ENCODE peak calls at places on chromosomes 5 and 9, in seven cellular contexts. Y is ovary, T is mesenchymal stem cell, Q is left ventricle myocardium inferior, E is osteoblast, Z is MM.1S, P is cardiac muscle cell. W is an unnamed sample. For H3K4me1 and H3K9me3, the result is how much of the 10 kb centered on the place peaks cover.

GRCh38 chr5:78361226-78361993 is 993 bp downstream of the SCAMP1 start:
- DNase-seq in Y (peak), T (peak), Q (peak), E (peak), Z (peak), P (peak), W (peak)

GRCh38 chr5:2201011-2201410 is 318.3 kb upstream of the IRX4 start:
- DNase-seq in Y (no peak), T (no peak), Q (no peak), E (no peak), Z (no peak), P (no peak), W (no peak)

GRCh38 chr9:91787931-91788330 is 162.1 kb downstream of the ROR2 start:
- DNase-seq in Y (no peak), T (no peak), Q (no peak), E (no peak), Z (no peak), P (no peak), W (no peak)

GRCh38 chr9:131609116-131609830 is 64.0 kb downstream of the PRRT1B start:
- DNase-seq in Y (peak), T (peak), Q (peak), E (peak), Z (no peak), P (no peak), W (no peak)

GRCh38 chr5:151295138-151295537 is 8.4 kb downstream of the SLC36A3 start:
- DNase-seq in Y (no peak), T (no peak), Q (no peak), E (no peak), Z (no peak), P (no peak), W (no peak)

GRCh38 chr5:2888520-2889060 is 137.1 kb upstream of the IRX2 start:
- DNase-seq in Y (no peak), T (no peak), Q (no peak), E (no peak), Z (no peak), P (no peak), W (no peak)

GRCh38 chr9:70006299-70006698 is 37.3 kb upstream of the MAMDC2 start:
- DNase-seq in Y (no peak), T (no peak), Q (no peak), E (no peak), Z (no peak), P (no peak), W (no peak)

GRCh38 chr9:107674937-107675277 is 185.3 kb upstream of the KLF4 start:
- DNase-seq in Y (no peak), T (no peak), Q (peak), E (peak), Z (no peak), P (no peak), W (no peak)

GRCh38 chr9:129178579-129178909 is 483 bp upstream of the IER5L start:
- DNase-seq in Y (no peak), T (no peak), Q (no peak), E (peak), Z (no peak), P (no peak), W (no peak)

GRCh38 chr5:177478711-177479646 is 5.5 kb upstream of the DBN1 start:
- DNase-seq in Y (peak), T (peak), Q (peak), E (peak), Z (no peak), P (peak), W (peak)

GRCh38 chr5:509632-510185 is 14.5 kb downstream of the SLC9A3 start:
- DNase-seq in Y (no peak), T (no peak), Q (no peak), E (no peak), Z (no peak), P (no peak), W (no peak)

GRCh38 chr5:132466453-132467291 is 23.9 kb downstream of the IRF1 start:
- DNase-seq in Y (no peak), T (peak), Q (peak), E (no peak), Z (peak), P (no peak), W (no peak)

GRCh38 chr9:6901179-6901578 is 143.4 kb downstream of the KDM4C start:
- DNase-seq in Y (no peak), T (no peak), Q (no peak), E (no peak), Z (no peak), P (no peak), W (no peak)

GRCh38 chr5:108654042-108654441 is 93.7 kb upstream of the FER start:
- DNase-seq in Y (no peak), T (no peak), Q (no peak), E (no peak), Z (no peak), P (no peak), W (no peak)

GRCh38 chr5:135254183-135254582 is 144.8 kb downstream of the MACROH2A1 start:
- DNase-seq in Y (no peak), T (no peak), Q (no peak), E (no peak), Z (no peak), P (no peak), W (no peak)

GRCh38 chr9:136722093-136722968 is 10.0 kb downstream of the DIPK1B start:
- DNase-seq in Y (no peak), T (no peak), Q (no peak), E (peak), Z (no peak), P (no peak), W (no peak)

GRCh38 chr5:166086568-166086967 is 2204.9 kb upstream of the WWC1 start:
- DNase-seq in Y (no peak), T (no peak), Q (no peak), E (no peak), Z (no peak), P (no peak), W (no peak)

GRCh38 chr9:116653580-116654355 is 33.3 kb upstream of the TRIM32 start:
- DNase-seq in Y (no peak), T (no peak), Q (no peak), E (no peak), Z (no peak), P (no peak), W (peak)

GRCh38 chr9:81289622-81290021 is 399.7 kb downstream of the TLE1 start:
- DNase-seq in Y (no peak), T (no peak), Q (no peak), E (no peak), Z (peak), P (no peak), W (no peak)

GRCh38 chr9:6305954-6306563 is 22.1 kb upstream of the TPD52L3 start:
- DNase-seq in Y (no peak), T (peak), Q (no peak), E (peak), Z (peak), P (peak), W (no peak)

GRCh38 chr5:154603978-154604679 is 126.1 kb upstream of the HAND1 start:
- DNase-seq in Y (no peak), T (peak), Q (peak), E (peak), Z (no peak), P (peak), W (peak)

GRCh38 chr9:88544245-88544644 is 9.3 kb downstream of the NXNL2 start:
- DNase-seq in Y (no peak), T (no peak), Q (no peak), E (no peak), Z (no peak), P (no peak), W (no peak)

GRCh38 chr5:141319699-141320098 is 885 bp downstream of the TAF7 start:
- DNase-seq in Y (no peak), T (no peak), Q (no peak), E (no peak), Z (no peak), P (no peak), W (no peak)

GRCh38 chr9:96201140-96201539 is 100.8 kb downstream of the HSD17B3 start:
- DNase-seq in Y (no peak), T (no peak), Q (no peak), E (no peak), Z (no peak), P (no peak), W (no peak)

GRCh38 chr5:160021818-160022446 is 13.0 kb downstream of the TTC1 start:
- DNase-seq in Y (peak), T (peak), Q (no peak), E (peak), Z (peak), P (peak), W (peak)

GRCh38 chr9:88922091-88922490 is 69.2 kb upstream of the S1PR3 start:
- DNase-seq in Y (no peak), T (no peak), Q (no peak), E (no peak), Z (peak), P (no peak), W (no peak)

GRCh38 chr5:79229357-79230174 is 6.4 kb upstream of the JMY start:
- DNase-seq in Y (no peak), T (no peak), Q (no peak), E (peak), Z (peak), P (no peak), W (no peak)

GRCh38 chr9:137316012-137316981 is 14.2 kb upstream of the NRARP start:
- DNase-seq in Y (peak), T (peak), Q (peak), E (peak), Z (no peak), P (peak), W (peak)

GRCh38 chr5:149363936-149364335 is 6.1 kb downstream of the PCYOX1L start:
- DNase-seq in Y (no peak), T (no peak), Q (no peak), E (no peak), Z (peak), P (no peak), W (no peak)

GRCh38 chr5:143170104-143170503 is 233.4 kb downstream of the NR3C1 start:
- DNase-seq in Y (no peak), T (no peak), Q (no peak), E (no peak), Z (no peak), P (no peak), W (no peak)

GRCh38 chr9:129131300-129132145 is 20.3 kb downstream of the PTPA start:
- DNase-seq in Y (peak), T (peak), Q (peak), E (peak), Z (peak), P (peak), W (peak)

GRCh38 chr5:149325166-149325735 is 20.0 kb upstream of the GRPEL2 start:
- DNase-seq in Y (no peak), T (no peak), Q (no peak), E (no peak), Z (no peak), P (no peak), W (no peak)

GRCh38 chr5:159444441-159445082 is 114.3 kb upstream of the IL12B start:
- DNase-seq in Y (no peak), T (peak), Q (no peak), E (peak), Z (peak), P (peak), W (no peak)

GRCh38 chr5:96901384-96901783 is 25.1 kb downstream of the ERAP2 start:
- DNase-seq in Y (no peak), T (no peak), Q (no peak), E (no peak), Z (no peak), P (no peak), W (no peak)

GRCh38 chr9:72807765-72808445 is 144.9 kb downstream of the ALDH1A1 start:
- DNase-seq in Y (no peak), T (no peak), Q (no peak), E (no peak), Z (no peak), P (no peak), W (no peak)

GRCh38 chr5:72921886-72922285 is 34.0 kb upstream of the FCHO2 start:
- DNase-seq in Y (no peak), T (no peak), Q (no peak), E (no peak), Z (no peak), P (peak), W (no peak)

GRCh38 chr5:72921103-72921502 is 34.7 kb upstream of the FCHO2 start:
- DNase-seq in Y (no peak), T (no peak), Q (no peak), E (no peak), Z (no peak), P (no peak), W (no peak)

GRCh38 chr5:72920690-72921089 is 35.2 kb upstream of the FCHO2 start:
- DNase-seq in Y (no peak), T (peak), Q (no peak), E (no peak), Z (peak), P (no peak), W (no peak)

DNA sequence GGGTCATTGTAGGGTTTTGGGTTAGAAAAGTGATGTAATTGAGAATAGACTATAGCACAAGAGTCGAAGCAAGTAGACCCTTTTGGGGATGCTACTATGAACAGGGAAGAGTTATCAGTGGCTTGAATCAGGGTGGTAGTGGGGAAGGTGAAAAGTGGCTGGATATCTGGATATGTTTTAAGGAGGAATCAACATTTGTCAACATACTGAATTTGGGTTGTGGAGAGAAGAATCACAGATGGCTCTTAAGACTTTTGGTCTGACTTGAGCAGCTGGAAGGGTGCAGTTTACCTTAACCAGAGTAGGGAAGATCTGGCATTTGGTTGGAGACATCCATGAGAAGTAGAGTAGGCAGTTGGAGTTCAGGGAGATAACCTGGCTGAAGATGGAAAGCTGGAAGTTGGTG is 38.5 kb upstream of the FCHO2 start:
- DNase-seq in Y (no peak), T (no peak), Q (no peak), E (no peak), Z (no peak), P (no peak), W (no peak)
- H3K4me1 ChIP-seq in Y (under half), T (under half), Q (under half), E (under half), Z (under half), P (under half), W (under half)

GRCh38 chr5:140042551-140043507 is at the start of gene NRG2:
- DNase-seq in Y (peak), T (peak), Q (peak), E (peak), Z (peak), P (peak), W (peak)
- H3K9me3 ChIP-seq in Y (under half), T (under half), Q (under half), E (under half), Z (under half), P (under half), W (under half)

GRCh38 chr9:37433754-37434435 is 11.4 kb downstream of the GRHPR start:
- DNase-seq in Y (no peak), T (no peak), Q (no peak), E (no peak), Z (no peak), P (peak), W (no peak)
- H3K27ac ChIP-seq in Y (no peak), T (no peak), Q (peak), E (no peak), Z (no peak), P (peak), W (no peak)

GRCh38 chr9:34655394-34655793 is 3.4 kb downstream of the IL11RA start:
- DNase-seq in Y (peak), T (no peak), Q (no peak), E (no peak), Z (no peak), P (no peak), W (no peak)
- H3K4me1 ChIP-seq in Y (under half), T (under half), Q (half or more), E (under half), Z (under half), P (under half), W (under half)

GRCh38 chr5:37840036-37840909 is at the start of gene GDNF:
- DNase-seq in Y (peak), T (peak), Q (peak), E (peak), Z (peak), P (peak), W (peak)
- H3K9me3 ChIP-seq in Y (under half), T (under half), Q (under half), E (under half), Z (under half), P (under half), W (under half)

GRCh38 chr9:89983411-89983810 is 378.6 kb downstream of the GADD45G start:
- DNase-seq in Y (no peak), T (no peak), Q (no peak), E (no peak), Z (no peak), P (no peak), W (no peak)

GRCh38 chr9:89982016-89982415 is 377.2 kb downstream of the GADD45G start:
- DNase-seq in Y (no peak), T (no peak), Q (no peak), E (no peak), Z (no peak), P (no peak), W (no peak)

GRCh38 chr9:89986190-89986589 is 381.4 kb downstream of the GADD45G start:
- DNase-seq in Y (no peak), T (no peak), Q (no peak), E (no peak), Z (no peak), P (no peak), W (no peak)

GRCh38 chr9:89985078-89985477 is 380.3 kb downstream of the GADD45G start:
- DNase-seq in Y (no peak), T (no peak), Q (no peak), E (no peak), Z (no peak), P (no peak), W (no peak)

GRCh38 chr9:89984214-89984613 is 379.4 kb downstream of the GADD45G start:
- DNase-seq in Y (no peak), T (no peak), Q (no peak), E (no peak), Z (no peak), P (no peak), W (no peak)
- H3K27ac ChIP-seq in Y (no peak), T (no peak), Q (no peak), E (no peak), Z (no peak), P (no peak), W (no peak)

GRCh38 chr9:113734826-113735225 is 141.3 kb upstream of the ZNF618 start:
- DNase-seq in Y (no peak), T (no peak), Q (no peak), E (peak), Z (no peak), P (no peak), W (no peak)
- H3K4me1 ChIP-seq in Y (under half), T (under half), Q (under half), E (under half), Z (under half), P (under half), W (under half)

GRCh38 chr9:40926404-40927259 is 201.8 kb downstream of the FOXD4L6 start:
- DNase-seq in Y (no peak), T (no peak), Q (no peak), E (no peak), Z (no peak), P (no peak), W (no peak)

GRCh38 chr9:40927851-40928802 is 200.4 kb downstream of the FOXD4L6 start:
- DNase-seq in Y (no peak), T (no peak), Q (no peak), E (no peak), Z (no peak), P (no peak), W (no peak)

GRCh38 chr9:40928803-40929487 is 199.5 kb downstream of the FOXD4L6 start:
- DNase-seq in Y (no peak), T (no peak), Q (no peak), E (no peak), Z (no peak), P (no peak), W (no peak)

GRCh38 chr9:40925149-40925548 is 203.3 kb downstream of the FOXD4L6 start:
- DNase-seq in Y (no peak), T (no peak), Q (no peak), E (no peak), Z (no peak), P (no peak), W (no peak)

GRCh38 chr9:40927260-40927631 is 201.2 kb downstream of the FOXD4L6 start:
- DNase-seq in Y (no peak), T (no peak), Q (no peak), E (no peak), Z (no peak), P (no peak), W (no peak)
- H3K9me3 ChIP-seq in Y (half or more), T (half or more), Q (half or more), E (under half), Z (under half), P (under half), W (half or more)

W was measured in heart right ventricle.